ENCODE peak calls at places on chromosome 19, in nine cellular contexts. N is adrenal gland, M is choroid plexus epithelial cell, X is HFFc6, S is tibial artery, I is coronary artery, K is lower lobe of right lung, P is heart right ventricle, O is astrocyte. Q is an unnamed sample.

GRCh38 chr19:56321981-56322558 is 7.4 kb upstream of the ZSCAN5A start:
- DNase-seq in N (no peak), M (no peak), X (no peak), S (no peak), I (no peak), K (no peak), P (no peak), O (no peak), Q (no peak)

GRCh38 chr19:2455481-2456300 is 1.1 kb downstream of the LMNB2 start:
- DNase-seq in N (peak), M (peak), X (no peak), S (no peak), I (no peak), K (peak), P (peak), O (no peak), Q (peak)

GRCh38 chr19:12647490-12648071 is 19.0 kb downstream of the MAN2B1 start:
- DNase-seq in N (peak), M (peak), X (no peak), S (peak), I (no peak), K (peak), P (no peak), O (no peak), Q (no peak)

GRCh38 chr19:50567052-50567841 is 988 bp downstream of the LRRC4B start:
- DNase-seq in N (no peak), M (no peak), X (no peak), S (no peak), I (no peak), K (no peak), P (no peak), O (no peak), Q (no peak)

GRCh38 chr19:10518444-10519361 is 1.5 kb upstream of the S1PR5 start:
- DNase-seq in N (no peak), M (no peak), X (no peak), S (no peak), I (no peak), K (no peak), P (peak), O (no peak), Q (no peak)

GRCh38 chr19:49513746-49514118 is 1.3 kb downstream of the FCGRT start:
- DNase-seq in N (no peak), M (no peak), X (no peak), S (no peak), I (no peak), K (no peak), P (no peak), O (no peak), Q (no peak)

GRCh38 chr19:43711751-43712355 is 4.0 kb upstream of the IRGC start:
- DNase-seq in N (no peak), M (no peak), X (peak), S (no peak), I (no peak), K (no peak), P (no peak), O (no peak), Q (no peak)

GRCh38 chr19:15101479-15102082 is 5.6 kb upstream of the SYDE1 start:
- DNase-seq in N (peak), M (peak), X (peak), S (no peak), I (no peak), K (no peak), P (no peak), O (no peak), Q (no peak)

GRCh38 chr19:48623556-48624066 is 4.3 kb downstream of the SPHK2 start:
- DNase-seq in N (no peak), M (no peak), X (no peak), S (no peak), I (no peak), K (no peak), P (no peak), O (no peak), Q (no peak)

GRCh38 chr19:6723108-6723618 is 2.7 kb upstream of the C3 start:
- DNase-seq in N (peak), M (peak), X (no peak), S (no peak), I (no peak), K (peak), P (no peak), O (peak), Q (no peak)

GRCh38 chr19:35517342-35517741 is 3.9 kb upstream of the DMKN start:
- DNase-seq in N (no peak), M (no peak), X (no peak), S (no peak), I (no peak), K (no peak), P (no peak), O (no peak), Q (no peak)

GRCh38 chr19:21587117-21587461 is 81.7 kb downstream of the ZNF429 start:
- DNase-seq in N (peak), M (no peak), X (no peak), S (no peak), I (no peak), K (no peak), P (peak), O (no peak), Q (no peak)

GRCh38 chr19:50224986-50225747 is 21.7 kb downstream of the MYH14 start:
- DNase-seq in N (peak), M (no peak), X (no peak), S (no peak), I (no peak), K (no peak), P (peak), O (no peak), Q (no peak)

GRCh38 chr19:34184880-34185491 is 12.7 kb downstream of the LSM14A start:
- DNase-seq in N (no peak), M (peak), X (no peak), S (no peak), I (no peak), K (no peak), P (no peak), O (no peak), Q (no peak)

GRCh38 chr19:19776206-19777008 is 43.5 kb upstream of the ZNF14 start:
- DNase-seq in N (peak), M (peak), X (peak), S (peak), I (peak), K (peak), P (peak), O (peak), Q (peak)

GRCh38 chr19:29671393-29672076 is 6.3 kb downstream of the PLEKHF1 start:
- DNase-seq in N (peak), M (peak), X (no peak), S (peak), I (no peak), K (peak), P (peak), O (peak), Q (no peak)
- TF ChIP-seq CTCF in N (no peak), M (peak), X (peak), S (no peak), I (no peak), K (peak), P (peak), O (no peak), Q (no peak)

DNA sequence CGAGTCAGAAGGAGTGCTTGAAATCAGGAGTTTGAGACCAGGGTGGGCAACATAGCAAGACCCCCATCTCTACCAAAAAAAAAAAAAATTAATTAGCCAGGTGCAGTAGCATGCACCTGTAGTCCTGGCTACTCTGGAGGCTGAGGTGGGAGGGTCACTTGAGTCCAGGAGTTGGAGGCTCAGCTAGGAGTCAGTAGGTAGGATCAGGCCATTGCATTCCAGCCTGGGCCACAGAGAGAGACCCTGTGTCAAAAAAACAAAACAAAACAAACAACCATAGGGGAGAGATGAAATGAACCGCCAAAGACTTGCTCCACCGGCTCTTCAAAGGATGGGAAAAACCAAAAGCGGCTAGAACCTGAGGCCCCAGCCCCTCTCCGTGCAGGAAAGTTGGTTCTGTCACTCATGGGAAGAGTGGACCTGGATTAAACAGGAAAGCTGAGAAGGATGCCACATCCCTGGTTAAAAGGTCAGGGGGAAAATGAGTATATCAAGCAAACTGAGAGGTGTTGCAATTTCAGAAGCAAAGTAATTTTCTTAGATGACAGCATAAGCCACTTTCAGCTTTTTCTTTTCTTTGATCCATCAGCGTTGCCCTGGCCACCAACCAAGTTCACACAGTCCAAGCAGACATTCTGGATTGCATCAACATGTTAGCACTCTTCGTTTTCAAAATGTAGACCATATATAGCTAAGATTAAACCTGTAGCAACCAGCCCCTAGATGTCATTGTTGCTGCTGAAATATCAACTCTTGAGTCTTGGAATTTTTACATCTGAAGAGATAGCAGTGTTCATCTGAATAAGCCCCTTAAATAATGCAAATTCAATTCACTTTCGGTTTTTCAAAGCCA is 8.9 kb upstream of the ZNF507 start:
- DNase-seq in N (no peak), M (peak), X (no peak), S (no peak), I (no peak), K (no peak), P (no peak), O (no peak), Q (no peak)
- TF ChIP-seq CTCF in N (no peak), M (peak), X (no peak), S (no peak), I (no peak), K (no peak), P (no peak), O (no peak), Q (no peak)

GRCh38 chr19:7861619-7862412 is 12.4 kb downstream of the PRR36 start:
- DNase-seq in N (no peak), M (no peak), X (no peak), S (no peak), I (no peak), K (no peak), P (no peak), O (no peak), Q (no peak)
- TF ChIP-seq CTCF in N (no peak), M (peak), X (peak), S (no peak), I (no peak), K (peak), P (no peak), O (no peak), Q (peak)

GRCh38 chr19:46427518-46427917 is 1.2 kb downstream of the PNMA8C start:
- DNase-seq in N (no peak), M (no peak), X (no peak), S (no peak), I (no peak), K (peak), P (no peak), O (no peak), Q (no peak)

GRCh38 chr19:46428278-46429141 is at the start of gene PNMA8C:
- DNase-seq in N (peak), M (peak), X (peak), S (peak), I (no peak), K (peak), P (peak), O (peak), Q (peak)

GRCh38 chr19:46435009-46435408 is 6.3 kb upstream of the PNMA8C start:
- DNase-seq in N (no peak), M (no peak), X (no peak), S (no peak), I (no peak), K (no peak), P (no peak), O (no peak), Q (no peak)

GRCh38 chr19:46429999-46430398 is 1.3 kb upstream of the PNMA8C start:
- DNase-seq in N (no peak), M (no peak), X (no peak), S (no peak), I (no peak), K (no peak), P (no peak), O (no peak), Q (no peak)

GRCh38 chr19:46431824-46432223 is 3.1 kb upstream of the PNMA8C start:
- DNase-seq in N (no peak), M (no peak), X (no peak), S (no peak), I (no peak), K (peak), P (no peak), O (no peak), Q (no peak)
- TF ChIP-seq CTCF in N (no peak), M (no peak), X (peak), S (no peak), I (no peak), K (no peak), P (no peak), O (no peak), Q (peak)

DNA sequence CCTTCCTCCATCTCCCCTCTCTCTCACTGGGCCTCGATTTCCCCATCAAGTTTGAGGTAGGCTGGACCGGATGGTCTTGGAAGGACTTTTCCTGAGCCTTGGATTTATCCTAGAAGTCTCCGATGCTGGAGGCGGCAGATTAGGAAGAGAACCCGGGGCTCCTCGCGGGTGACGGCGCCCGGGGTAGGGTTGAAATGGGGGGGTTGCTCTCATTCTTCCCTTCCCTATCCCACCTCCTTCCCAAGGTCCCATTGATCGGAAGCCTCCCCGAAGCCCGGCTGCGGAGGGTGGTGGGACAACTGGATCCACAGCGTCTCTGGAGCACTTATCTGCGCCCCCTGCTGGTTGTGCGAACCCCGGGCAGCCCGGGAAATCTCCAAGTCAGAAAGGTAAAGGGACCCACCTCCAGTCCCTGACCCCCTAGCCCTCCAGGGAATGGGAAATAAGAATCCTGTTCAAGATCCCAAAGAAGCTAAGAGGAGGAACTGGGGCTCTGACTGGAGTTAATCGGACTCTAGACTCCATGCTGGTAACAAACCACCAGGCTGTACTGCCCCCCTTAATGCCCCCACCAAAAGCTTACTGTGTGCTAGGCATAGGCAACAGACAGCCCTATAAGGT is 812 bp downstream of the QPCTL start:
- DNase-seq in N (peak), M (peak), X (peak), S (peak), I (peak), K (peak), P (peak), O (peak), Q (peak)
- TF ChIP-seq CTCF in N (peak), M (peak), X (peak), S (peak), I (peak), K (peak), P (peak), O (peak), Q (peak)